ENCODE peak calls at places on chromosome 17, in five cellular contexts. K is IMR-90, C is fibroblast of the aortic adventitia, R is WERI-Rb-1, B is fibroblast of lung. P is an unnamed sample.

GRCh38 chr17:61399131-61400057 is at the start of gene TBX2:
- DNase-seq in K (peak), C (peak), R (peak), B (peak), P (peak)

GRCh38 chr17:7440823-7441174 is 1.5 kb downstream of the FGF11 start:
- DNase-seq in K (no peak), C (peak), R (peak), B (peak), P (peak)

GRCh38 chr17:1087381-1088241 is 90.7 kb downstream of the TIMM22 start:
- DNase-seq in K (no peak), C (peak), R (no peak), B (peak), P (no peak)

GRCh38 chr17:4003501-4004421 is 39.5 kb upstream of the ATP2A3 start:
- DNase-seq in K (no peak), C (no peak), R (no peak), B (peak), P (no peak)

GRCh38 chr17:82081966-82082365 is 16.1 kb downstream of the FASN start:
- DNase-seq in K (no peak), C (no peak), R (no peak), B (no peak), P (no peak)

GRCh38 chr17:82475458-82475857 is 16.9 kb downstream of the NARF start:
- DNase-seq in K (no peak), C (no peak), R (no peak), B (no peak), P (no peak)

GRCh38 chr17:1137465-1137894 is 42.3 kb downstream of the ABR start:
- DNase-seq in K (no peak), C (no peak), R (no peak), B (peak), P (no peak)

GRCh38 chr17:80601146-80601545 is 56.5 kb downstream of the RPTOR start:
- DNase-seq in K (no peak), C (no peak), R (no peak), B (no peak), P (no peak)

GRCh38 chr17:81027591-81028505 is 7.1 kb upstream of the BAIAP2 start:
- DNase-seq in K (no peak), C (no peak), R (peak), B (no peak), P (no peak)

GRCh38 chr17:7204828-7205461 is 14.7 kb downstream of the DLG4 start:
- DNase-seq in K (peak), C (peak), R (peak), B (peak), P (peak)

GRCh38 chr17:18981642-18982424 is 22.7 kb downstream of the FAM83G start:
- DNase-seq in K (peak), C (peak), R (no peak), B (peak), P (peak)

GRCh38 chr17:82493517-82493840 is 26.1 kb upstream of the FOXK2 start:
- DNase-seq in K (no peak), C (no peak), R (no peak), B (peak), P (no peak)

GRCh38 chr17:30133197-30133596 is 16.6 kb downstream of the NSRP1 start:
- DNase-seq in K (no peak), C (no peak), R (no peak), B (no peak), P (no peak)

GRCh38 chr17:37706446-37706845 is 38.4 kb downstream of the HNF1B start:
- DNase-seq in K (no peak), C (no peak), R (no peak), B (no peak), P (no peak)

GRCh38 chr17:55005520-55005919 is 37.0 kb downstream of the STXBP4 start:
- DNase-seq in K (peak), C (peak), R (peak), B (peak), P (peak)

GRCh38 chr17:42135664-42136653 is 13.4 kb downstream of the HSPB9 start:
- DNase-seq in K (peak), C (peak), R (peak), B (peak), P (peak)

GRCh38 chr17:40915721-40916256 is 21.7 kb downstream of the KRT23 start:
- DNase-seq in K (peak), C (peak), R (no peak), B (peak), P (peak)

GRCh38 chr17:8025176-8025911 is 13.5 kb upstream of the ALOX15B start:
- DNase-seq in K (no peak), C (no peak), R (peak), B (no peak), P (no peak)

GRCh38 chr17:49146620-49147306 is 14.2 kb downstream of the B4GALNT2 start:
- DNase-seq in K (peak), C (peak), R (no peak), B (peak), P (peak)

DNA sequence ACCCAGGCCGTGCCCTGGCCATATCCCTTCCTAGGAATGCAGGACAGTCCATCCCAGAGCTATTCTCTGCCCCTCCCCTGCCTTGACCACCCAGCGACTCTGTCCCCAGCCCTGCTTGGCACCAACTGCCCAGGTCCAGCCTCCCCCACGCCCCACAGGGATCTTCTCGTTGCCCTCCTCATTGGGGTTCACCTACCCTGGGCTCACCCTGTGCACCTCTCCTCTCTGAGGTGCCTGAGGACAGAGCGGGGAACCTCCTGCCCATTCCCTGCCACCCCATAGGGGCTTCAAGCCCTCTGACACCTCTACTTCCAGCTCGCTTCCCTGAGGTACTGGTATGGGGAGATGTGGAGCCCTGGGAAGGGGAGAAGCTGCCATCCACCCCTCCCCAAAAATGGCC is 6.2 kb upstream of the MPP2 start:
- DNase-seq in K (no peak), C (no peak), R (no peak), B (no peak), P (no peak)
- H3K4me3 ChIP-seq in K (no peak), C (no peak), R (no peak), B (no peak), P (no peak)

GRCh38 chr17:57519800-57520199 is 225.3 kb downstream of the CCDC182 start:
- DNase-seq in K (no peak), C (no peak), R (no peak), B (no peak), P (no peak)

GRCh38 chr17:57523926-57524634 is 221.0 kb downstream of the CCDC182 start:
- DNase-seq in K (peak), C (peak), R (peak), B (peak), P (peak)

GRCh38 chr17:57522436-57523005 is 222.6 kb downstream of the CCDC182 start:
- DNase-seq in K (no peak), C (no peak), R (no peak), B (no peak), P (no peak)

GRCh38 chr17:57519199-57519598 is 225.9 kb downstream of the CCDC182 start:
- DNase-seq in K (peak), C (peak), R (peak), B (peak), P (no peak)

DNA sequence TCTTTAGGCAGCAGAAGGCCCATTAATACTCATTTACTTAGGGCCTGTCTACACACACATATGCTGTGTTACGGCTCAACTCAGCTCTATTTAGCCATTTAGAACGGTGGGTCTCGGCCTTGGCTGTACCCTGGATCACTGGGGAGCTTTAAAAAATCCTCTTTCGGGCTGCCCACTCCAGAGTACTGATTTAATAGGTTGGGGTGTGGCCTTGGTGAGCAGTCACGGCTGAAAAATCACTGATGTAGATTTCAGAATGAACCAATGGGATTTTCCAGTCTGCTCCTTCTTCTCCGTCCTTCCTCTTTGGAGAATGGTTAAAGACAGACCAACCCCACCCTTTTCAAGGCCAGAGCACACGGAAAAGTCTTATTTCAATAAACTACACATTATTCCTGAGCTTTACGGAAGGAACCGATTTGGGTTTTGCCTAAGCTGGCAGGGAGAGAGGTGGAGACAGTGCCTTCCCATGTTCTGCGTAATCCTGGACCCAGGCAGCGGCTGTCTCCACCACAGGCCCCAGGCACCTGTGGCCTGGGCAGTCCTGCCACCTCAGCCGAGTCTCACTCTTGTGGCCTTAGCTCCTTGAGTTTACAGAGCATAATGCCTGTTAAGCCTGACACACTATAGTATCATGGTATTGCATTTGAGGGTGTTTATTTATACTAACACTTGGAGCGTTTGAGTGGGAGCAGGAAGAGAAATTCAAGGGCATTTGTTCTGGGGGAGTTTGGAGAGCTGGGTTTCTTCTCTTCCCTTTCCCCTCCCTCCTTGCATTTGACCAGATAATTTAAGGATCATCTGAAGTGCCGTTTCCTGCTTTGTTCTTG is 223.3 kb downstream of the CCDC182 start:
- DNase-seq in K (peak), C (no peak), R (peak), B (no peak), P (no peak)
- TF ChIP-seq CTCF in K (no peak), C (no peak), R (no peak), B (no peak), P (no peak)

DNA sequence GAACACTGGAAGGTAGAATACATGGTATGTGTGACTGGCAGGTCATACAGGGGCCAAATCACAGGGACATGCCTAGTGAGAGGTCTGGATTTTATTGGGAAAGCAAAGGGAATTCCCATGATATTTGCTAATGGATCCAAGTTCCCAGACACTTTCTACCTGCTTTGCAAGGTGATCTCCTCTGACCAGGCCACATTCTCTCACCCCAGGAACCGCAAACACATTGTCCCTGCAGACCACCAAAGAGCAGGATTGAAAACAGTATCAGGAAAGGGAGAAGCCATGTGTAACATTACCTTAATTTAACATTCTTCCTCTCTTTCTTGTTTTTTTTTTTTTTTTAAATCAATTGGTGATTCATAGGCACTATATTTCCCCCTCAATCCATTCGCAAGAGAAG is 155.2 kb upstream of the CCL2 start:
- DNase-seq in K (no peak), C (no peak), R (no peak), B (no peak), P (no peak)
- H3K4me3 ChIP-seq in K (no peak), C (no peak), R (no peak), B (no peak), P (no peak)

DNA sequence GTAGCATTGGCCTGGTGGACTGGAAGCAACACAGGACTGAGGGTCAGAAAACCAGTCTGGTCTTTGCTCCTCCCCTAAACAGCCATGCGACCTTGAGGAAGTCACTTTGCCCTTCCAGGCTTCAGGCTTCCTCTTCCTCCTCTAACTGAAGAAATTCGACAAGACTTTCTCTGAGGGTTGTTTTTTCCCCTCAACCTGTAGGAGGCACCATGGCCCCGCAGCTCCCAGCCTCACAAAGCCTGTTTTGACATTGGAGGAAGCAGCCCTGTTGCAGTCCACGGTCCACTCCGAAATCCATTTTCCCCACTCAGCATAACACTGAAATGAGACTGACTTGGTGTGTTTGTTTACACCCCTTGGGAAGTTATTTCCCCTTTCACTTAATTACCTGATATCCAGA is 41.2 kb upstream of the PIRT start:
- DNase-seq in K (no peak), C (no peak), R (peak), B (no peak), P (peak)
- TF ChIP-seq CTCF in K (no peak), C (no peak), R (peak), B (peak), P (peak)

GRCh38 chr17:65664296-65664695 is 102.8 kb upstream of the AXIN2 start:
- DNase-seq in K (peak), C (peak), R (no peak), B (peak), P (peak)
- H3K4me3 ChIP-seq in K (no peak), C (no peak), R (no peak), B (no peak), P (no peak)

P was measured in cardiac fibroblast.